ENCODE peak calls at places on chromosomes 16 and 17, in seven cellular contexts. N, T, I, C, O, E and A are unnamed samples.

GRCh38 chr17:59753522-59754467 is 46.3 kb downstream of the VMP1 start:
- DNase-seq in N (peak; percentile 95), T (no peak), I (peak; percentile 29), C (no peak), O (peak; percentile 56), E (peak; percentile 96), A (peak; percentile 95)

GRCh38 chr16:86027366-86028126 is 128.6 kb downstream of the IRF8 start:
- DNase-seq in N (no peak), T (no peak), I (no peak), C (peak; percentile 7), O (no peak), E (no peak), A (no peak)

GRCh38 chr16:67017451-67017750 is 11.5 kb upstream of the CBFB start:
- DNase-seq in N (no peak), T (no peak), I (no peak), C (peak; percentile 17), O (no peak), E (no peak), A (no peak)

GRCh38 chr16:58198022-58198683 is at the start of gene CSNK2A2:
- DNase-seq in N (peak; percentile 68), T (peak; percentile 86), I (peak; percentile 76), C (peak; percentile 70), O (peak; percentile 78), E (peak; percentile 64), A (peak; percentile 53)

GRCh38 chr17:72192409-72193192 is 71.8 kb downstream of the SOX9 start:
- DNase-seq in N (peak; percentile 96), T (no peak), I (peak; percentile 45), C (no peak), O (no peak), E (peak; percentile 70), A (peak; percentile 52)

GRCh38 chr17:77476920-77477805 is 336.4 kb downstream of the SEC14L1 start:
- DNase-seq in N (peak; percentile 94), T (peak; percentile 20), I (peak; percentile 73), C (no peak), O (peak; percentile 63), E (peak; percentile 97), A (peak; percentile 96)

GRCh38 chr17:31754239-31754945 is 104.7 kb downstream of the COPRS start:
- DNase-seq in N (peak; percentile 75), T (no peak), I (no peak), C (no peak), O (no peak), E (peak; percentile 87), A (peak; percentile 63)

GRCh38 chr16:72271841-72272240 is 99.9 kb upstream of the PMFBP1 start:
- DNase-seq in N (no peak), T (no peak), I (no peak), C (no peak), O (no peak), E (no peak), A (no peak)

GRCh38 chr17:81962499-81963441 is 1.8 kb upstream of the NOTUM start:
- DNase-seq in N (no peak), T (peak; percentile 73), I (no peak), C (no peak), O (no peak), E (no peak), A (no peak)

GRCh38 chr17:3556905-3557767 is 476 bp downstream of the TRPV3 start:
- DNase-seq in N (no peak), T (no peak), I (no peak), C (no peak), O (no peak), E (no peak), A (no peak)

GRCh38 chr17:8713315-8713714 is 31.3 kb downstream of the CCDC42 start:
- DNase-seq in N (no peak), T (no peak), I (no peak), C (no peak), O (no peak), E (no peak), A (no peak)

GRCh38 chr16:63745456-63745855 is 1376.4 kb downstream of the CDH11 start:
- DNase-seq in N (peak; percentile 59), T (no peak), I (no peak), C (no peak), O (no peak), E (peak; percentile 10), A (no peak)

GRCh38 chr16:3004781-3005284 is 7.9 kb upstream of the CLDN9 start:
- DNase-seq in N (no peak), T (peak; percentile 89), I (no peak), C (peak; percentile 67), O (peak; percentile 84), E (no peak), A (no peak)

GRCh38 chr17:77435272-77436057 is 294.7 kb downstream of the SEC14L1 start:
- DNase-seq in N (no peak), T (no peak), I (no peak), C (no peak), O (no peak), E (no peak), A (no peak)

DNA sequence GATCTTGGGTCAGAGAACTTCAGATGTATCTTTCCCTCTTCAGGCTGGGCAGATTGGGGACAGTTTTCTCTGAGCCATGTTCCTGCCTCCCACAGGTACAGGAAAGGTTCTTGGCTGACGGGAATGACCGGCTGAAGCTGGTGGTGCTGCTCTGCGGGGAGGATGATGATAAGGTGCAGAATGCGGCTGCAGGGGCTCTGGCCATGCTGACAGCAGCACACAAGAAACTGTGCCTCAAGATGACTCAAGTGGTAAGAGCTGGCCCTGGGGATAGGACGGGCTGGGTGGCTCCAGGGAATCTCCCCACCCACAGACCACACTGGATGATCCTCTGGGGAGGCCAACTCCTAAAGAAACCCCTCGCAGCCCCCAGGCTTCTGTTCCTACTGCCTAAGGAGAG is 10.9 kb downstream of the SLC35G3 start:
- DNase-seq in N (no peak), T (no peak), I (no peak), C (no peak), O (no peak), E (no peak), A (no peak)
- H3K4me3 ChIP-seq in N (no peak overlapping the region), T (no peak overlapping the region), I (no peak overlapping the region), C (no peak overlapping the region), O (no peak overlapping the region), E (no peak overlapping the region), A (no peak overlapping the region)

GRCh38 chr17:15263206-15263579 is 1.9 kb downstream of the PMP22 start:
- DNase-seq in N (peak; percentile 83), T (peak; percentile 71), I (peak; percentile 88), C (peak; percentile 78), O (peak; percentile 61), E (peak; percentile 80), A (peak; percentile 90)
- H3K4me3 ChIP-seq in N (peak overlapping the region; percentile 84), T (peak overlapping the region; percentile 9), I (peak overlapping the region; percentile 84), C (peak overlapping the region; percentile 44), O (no peak overlapping the region), E (peak overlapping the region; percentile 79), A (peak overlapping the region; percentile 80)

GRCh38 chr17:54951286-54951685 is 17.2 kb downstream of the COX11 start:
- DNase-seq in N (no peak), T (no peak), I (no peak), C (no peak), O (no peak), E (no peak), A (no peak)

GRCh38 chr17:54947396-54947795 is 21.1 kb downstream of the COX11 start:
- DNase-seq in N (no peak), T (no peak), I (no peak), C (no peak), O (no peak), E (no peak), A (no peak)

GRCh38 chr17:54945671-54946070 is 22.8 kb downstream of the COX11 start:
- DNase-seq in N (peak; percentile 49), T (no peak), I (no peak), C (no peak), O (no peak), E (peak; percentile 18), A (no peak)

GRCh38 chr17:54948380-54948779 is 20.1 kb downstream of the COX11 start:
- DNase-seq in N (peak; percentile 73), T (no peak), I (no peak), C (no peak), O (no peak), E (peak; percentile 98), A (peak; percentile 96)

GRCh38 chr17:54950116-54950515 is 18.3 kb downstream of the COX11 start:
- DNase-seq in N (no peak), T (no peak), I (no peak), C (no peak), O (no peak), E (no peak), A (no peak)
- H3K4me3 ChIP-seq in N (no peak overlapping the region), T (no peak overlapping the region), I (no peak overlapping the region), C (no peak overlapping the region), O (no peak overlapping the region), E (no peak overlapping the region), A (no peak overlapping the region)

GRCh38 chr17:61411114-61411943 is 11.7 kb downstream of the TBX2 start:
- DNase-seq in N (no peak), T (peak; percentile 83), I (peak; percentile 74), C (peak; percentile 73), O (no peak), E (peak; percentile 61), A (peak; percentile 61)

GRCh38 chr17:61408151-61409041 is 8.8 kb downstream of the TBX2 start:
- DNase-seq in N (no peak), T (peak; percentile 69), I (peak; percentile 9), C (peak; percentile 30), O (no peak), E (no peak), A (no peak)

GRCh38 chr17:61410555-61411089 is 11.0 kb downstream of the TBX2 start:
- DNase-seq in N (peak; percentile 65), T (peak; percentile 86), I (peak; percentile 83), C (peak; percentile 82), O (peak; percentile 53), E (peak; percentile 75), A (peak; percentile 63)

GRCh38 chr17:61410100-61410551 is 10.5 kb downstream of the TBX2 start:
- DNase-seq in N (no peak), T (peak; percentile 75), I (no peak), C (peak; percentile 34), O (no peak), E (no peak), A (no peak)

GRCh38 chr17:61409301-61410099 is 9.9 kb downstream of the TBX2 start:
- DNase-seq in N (peak; percentile 63), T (peak; percentile 79), I (peak; percentile 67), C (peak; percentile 64), O (peak; percentile 48), E (peak; percentile 70), A (no peak)
- H3K4me3 ChIP-seq in N (peak overlapping the region; percentile 56), T (peak overlapping the region; percentile 26), I (peak overlapping the region; percentile 56), C (peak overlapping the region; percentile 65), O (no peak overlapping the region), E (peak overlapping the region; percentile 64), A (peak overlapping the region; percentile 38)

DNA sequence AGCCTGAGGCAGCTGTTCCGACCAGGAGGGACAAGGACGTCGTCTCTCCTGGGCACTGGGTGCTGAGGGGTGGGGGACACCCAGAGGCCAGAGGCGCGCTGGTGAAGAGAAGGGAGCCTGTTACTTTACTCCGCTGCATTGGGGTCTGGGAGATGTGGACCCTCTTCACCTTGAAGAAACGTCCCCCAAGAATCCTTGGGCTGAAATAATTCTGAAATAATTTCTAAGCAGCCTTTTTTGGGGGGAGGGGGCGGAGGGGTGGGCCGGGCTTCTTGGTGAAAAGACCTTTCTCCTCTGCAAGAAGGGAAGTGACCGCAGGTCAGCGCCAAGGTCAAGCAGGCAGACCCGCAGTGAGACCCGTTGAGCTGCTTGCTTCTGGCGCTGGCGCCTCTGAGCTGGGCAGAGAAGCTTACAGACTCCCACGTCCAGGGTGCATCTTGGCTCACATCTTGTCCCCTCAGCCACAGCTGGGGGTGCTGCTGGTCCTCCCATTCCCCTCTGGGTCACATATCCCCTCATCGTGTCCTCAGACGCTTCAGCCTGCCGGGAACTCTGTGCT is 1.1 kb downstream of the SYT17 start:
- DNase-seq in N (no peak), T (peak; percentile 60), I (no peak), C (no peak), O (peak; percentile 52), E (no peak), A (no peak)
- H3K4me3 ChIP-seq in N (no peak overlapping the region), T (no peak overlapping the region), I (peak overlapping the region; percentile 48), C (peak overlapping the region; percentile 61), O (peak overlapping the region; percentile 53), E (no peak overlapping the region), A (no peak overlapping the region)